ENCODE peak calls at places on chromosomes 3 and 15, in six cellular contexts. J is MM.1S, S is GM23248, K is HCT116, H is GM23338, W is OCI-LY7. N is an unnamed sample.

GRCh38 chr3:141367038-141367730 is 1.1 kb upstream of the ZBTB38 start:
- DNase-seq in H (no peak), W (no peak), K (peak), J (no peak), S (peak), N (no peak)

GRCh38 chr3:17320266-17320665 is 422.2 kb downstream of the TBC1D5 start:
- DNase-seq in W (no peak), J (no peak), S (peak), H (no peak), K (no peak), N (no peak)

GRCh38 chr15:68820205-68820588 is 498 bp downstream of the ANP32A start:
- DNase-seq in K (no peak), W (peak), S (peak), H (no peak), J (peak), N (peak)

GRCh38 chr3:148077318-148077923 is 620.3 kb upstream of the AGTR1 start:
- DNase-seq in S (peak), K (peak), J (peak), W (peak), H (peak), N (peak)

GRCh38 chr3:53485675-53486365 is 8.6 kb upstream of the CACNA1D start:
- DNase-seq in S (no peak), W (no peak), J (no peak), H (no peak), K (no peak), N (no peak)

GRCh38 chr15:64693134-64693533 is 82.3 kb downstream of the RBPMS2 start:
- DNase-seq in J (no peak), S (peak), H (no peak), W (no peak), K (no peak), N (no peak)

GRCh38 chr3:118636841-118637240 is 397.8 kb downstream of the IGSF11 start:
- DNase-seq in J (no peak), W (no peak), H (peak), K (no peak), S (peak), N (peak)

GRCh38 chr3:4985330-4986174 is 6.3 kb downstream of the BHLHE40 start:
- DNase-seq in J (no peak), H (peak), W (no peak), S (peak), K (peak), N (peak)

GRCh38 chr3:56355570-56356185 is 112.6 kb downstream of the ERC2 start:
- DNase-seq in K (no peak), H (peak), W (no peak), J (no peak), S (no peak), N (no peak)

GRCh38 chr3:152396867-152397266 is 128.1 kb downstream of the MBNL1 start:
- DNase-seq in K (no peak), W (no peak), J (no peak), S (peak), H (no peak), N (no peak)

GRCh38 chr15:68620721-68621528 is 42.1 kb downstream of the CORO2B start:
- DNase-seq in J (no peak), H (peak), S (peak), K (no peak), W (no peak), N (peak)

GRCh38 chr15:84765675-84766074 is 17.3 kb downstream of the ZNF592 start:
- DNase-seq in H (no peak), J (no peak), K (no peak), S (no peak), W (no peak), N (no peak)

GRCh38 chr15:79635897-79636596 is 203.9 kb downstream of the MINAR1 start:
- DNase-seq in K (no peak), H (no peak), S (peak), W (no peak), J (no peak), N (peak)

GRCh38 chr3:120795017-120795648 is 52.6 kb downstream of the GTF2E1 start:
- DNase-seq in K (peak), J (peak), H (peak), S (peak), W (peak), N (peak)

GRCh38 chr3:153901152-153901551 is 220.0 kb upstream of the ARHGEF26 start:
- DNase-seq in K (peak), W (no peak), S (peak), J (no peak), H (no peak), N (no peak)

GRCh38 chr15:96860746-96861145 is 530.2 kb downstream of the NR2F2 start:
- DNase-seq in H (no peak), K (no peak), S (no peak), J (no peak), W (no peak), N (no peak)

GRCh38 chr3:143608966-143609365 is 239.3 kb downstream of the SLC9A9 start:
- DNase-seq in S (peak), H (no peak), J (no peak), W (no peak), K (no peak), N (no peak)

GRCh38 chr3:129211772-129212171 is 28.1 kb upstream of the CNBP start:
- DNase-seq in W (no peak), H (no peak), S (peak), K (peak), J (no peak), N (no peak)

GRCh38 chr15:57914350-57915055 is 151.0 kb downstream of the ALDH1A2 start:
- DNase-seq in H (no peak), S (no peak), W (no peak), K (no peak), J (no peak), N (no peak)

GRCh38 chr3:152417181-152417580 is 148.5 kb downstream of the MBNL1 start:
- DNase-seq in S (peak), J (no peak), K (no peak), H (no peak), W (no peak), N (no peak)

GRCh38 chr3:133457465-133458067 is 57.7 kb downstream of the BFSP2 start:
- DNase-seq in W (peak), J (no peak), H (no peak), S (no peak), K (peak), N (no peak)

GRCh38 chr3:46423588-46423987 is 16.5 kb downstream of the CCRL2 start:
- DNase-seq in S (peak), J (no peak), H (no peak), K (no peak), W (no peak), N (no peak)

GRCh38 chr3:113234688-113235260 is 23.4 kb downstream of the BOC start:
- DNase-seq in H (no peak), S (peak), W (no peak), J (no peak), K (no peak), N (peak)

GRCh38 chr3:120710359-120710758 is 28.3 kb upstream of the HGD start:
- DNase-seq in S (no peak), J (no peak), W (no peak), H (no peak), K (no peak), N (no peak)

GRCh38 chr3:14503033-14503705 is 37.0 kb downstream of the GRIP2 start:
- DNase-seq in K (no peak), S (no peak), H (no peak), J (no peak), W (no peak), N (no peak)

GRCh38 chr3:82194870-82195269 is 433.4 kb upstream of the GBE1 start:
- DNase-seq in H (no peak), W (no peak), J (no peak), K (no peak), S (no peak), N (no peak)

GRCh38 chr3:129448187-129448895 is 8.3 kb downstream of the IFT122 start:
- DNase-seq in W (no peak), K (no peak), H (peak), J (no peak), S (no peak), N (no peak)

DNA sequence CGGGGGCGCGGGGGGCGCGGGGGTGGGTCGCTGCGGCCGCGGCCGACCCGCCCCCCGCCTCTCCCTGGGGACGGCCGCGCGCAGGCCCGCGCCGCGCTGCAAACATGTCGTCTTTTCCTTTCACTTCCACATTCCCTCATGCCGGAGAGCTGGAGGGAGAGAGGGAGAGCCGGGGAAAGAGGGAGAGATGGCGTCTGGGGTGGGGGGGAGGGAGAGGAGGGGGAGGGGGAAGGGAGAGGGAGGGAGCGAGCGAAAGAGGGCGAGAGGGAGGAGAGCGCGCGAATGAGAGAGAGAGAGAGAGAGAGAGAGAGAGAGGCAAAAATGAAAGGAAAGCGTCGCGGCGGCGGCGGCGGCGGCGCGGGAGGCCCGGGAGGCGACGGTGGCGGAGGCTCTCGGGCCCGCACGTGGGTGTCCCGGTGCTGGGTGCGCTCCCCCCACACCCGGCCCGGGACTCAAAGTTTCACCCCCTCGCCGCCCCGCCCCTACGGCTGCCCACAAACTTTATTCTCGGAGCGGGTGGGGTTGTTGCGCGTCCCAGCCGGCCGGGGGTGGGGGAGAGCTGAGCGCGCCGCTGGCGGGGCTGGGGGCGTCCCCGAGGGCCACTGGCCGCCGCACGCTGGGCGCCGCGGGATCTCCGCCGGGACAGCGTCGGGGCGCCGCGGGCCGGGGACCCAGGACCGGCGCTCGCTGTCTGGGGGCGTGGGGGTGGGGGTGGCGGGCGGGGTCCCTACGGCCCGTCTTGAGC is 731 bp downstream of the ZNF710 start:
- DNase-seq in H (peak), J (peak), W (peak), S (peak), K (no peak), N (peak)
- TF ChIP-seq EZH2phosphoT487 in H (no peak), J (no peak), W (no peak), S (no peak), K (no peak), N (no peak)

GRCh38 chr15:67006089-67007065 is 59.0 kb upstream of the SMAD3 start:
- DNase-seq in J (no peak), S (no peak), K (no peak), W (no peak), H (no peak), N (no peak)

GRCh38 chr15:67010898-67011619 is 54.3 kb upstream of the SMAD3 start:
- DNase-seq in W (no peak), K (no peak), S (no peak), H (peak), J (no peak), N (peak)

GRCh38 chr15:67013696-67014095 is 51.7 kb upstream of the SMAD3 start:
- DNase-seq in J (no peak), S (no peak), W (no peak), H (peak), K (no peak), N (peak)

GRCh38 chr15:67011620-67012005 is 53.8 kb upstream of the SMAD3 start:
- DNase-seq in S (no peak), H (no peak), K (no peak), W (no peak), J (no peak), N (no peak)

GRCh38 chr15:67009576-67010569 is 55.5 kb upstream of the SMAD3 start:
- DNase-seq in S (no peak), K (no peak), H (no peak), W (no peak), J (no peak), N (no peak)
- TF ChIP-seq EZH2phosphoT487 in S (no peak), K (no peak), H (no peak), W (no peak), J (no peak), N (no peak)

GRCh38 chr3:184184546-184185234 is 1.3 kb upstream of the ABCF3 start:
- DNase-seq in W (no peak), H (no peak), K (no peak), J (no peak), S (no peak), N (no peak)

GRCh38 chr3:184186902-184187207 is 856 bp downstream of the ABCF3 start:
- DNase-seq in K (no peak), H (no peak), J (no peak), S (peak), W (no peak), N (no peak)

GRCh38 chr3:184188080-184188479 is 2.1 kb downstream of the ABCF3 start:
- DNase-seq in S (no peak), W (no peak), K (no peak), H (no peak), J (no peak), N (no peak)

GRCh38 chr3:184185461-184186183 is 377 bp upstream of the ABCF3 start:
- DNase-seq in S (peak), J (peak), K (peak), H (peak), W (peak), N (peak)

GRCh38 chr3:184186184-184186901 is at the start of gene ABCF3:
- DNase-seq in W (peak), K (no peak), H (no peak), J (no peak), S (peak), N (no peak)
- TF ChIP-seq EZH2phosphoT487 in W (no peak), K (no peak), H (no peak), J (no peak), S (no peak), N (no peak)

GRCh38 chr15:101267320-101268104 is 9.8 kb downstream of the SELENOS start:
- DNase-seq in K (no peak), H (peak), J (no peak), W (no peak), S (peak), N (no peak)
- TF ChIP-seq EZH2phosphoT487 in K (no peak), H (no peak), J (no peak), W (no peak), S (no peak), N (no peak)

GRCh38 chr3:31544634-31545033 is 11.9 kb downstream of the STT3B start:
- DNase-seq in W (no peak), K (no peak), S (peak), H (no peak), J (no peak), N (no peak)
- TF ChIP-seq EZH2phosphoT487 in W (no peak), K (no peak), S (no peak), H (no peak), J (no peak), N (no peak)

DNA sequence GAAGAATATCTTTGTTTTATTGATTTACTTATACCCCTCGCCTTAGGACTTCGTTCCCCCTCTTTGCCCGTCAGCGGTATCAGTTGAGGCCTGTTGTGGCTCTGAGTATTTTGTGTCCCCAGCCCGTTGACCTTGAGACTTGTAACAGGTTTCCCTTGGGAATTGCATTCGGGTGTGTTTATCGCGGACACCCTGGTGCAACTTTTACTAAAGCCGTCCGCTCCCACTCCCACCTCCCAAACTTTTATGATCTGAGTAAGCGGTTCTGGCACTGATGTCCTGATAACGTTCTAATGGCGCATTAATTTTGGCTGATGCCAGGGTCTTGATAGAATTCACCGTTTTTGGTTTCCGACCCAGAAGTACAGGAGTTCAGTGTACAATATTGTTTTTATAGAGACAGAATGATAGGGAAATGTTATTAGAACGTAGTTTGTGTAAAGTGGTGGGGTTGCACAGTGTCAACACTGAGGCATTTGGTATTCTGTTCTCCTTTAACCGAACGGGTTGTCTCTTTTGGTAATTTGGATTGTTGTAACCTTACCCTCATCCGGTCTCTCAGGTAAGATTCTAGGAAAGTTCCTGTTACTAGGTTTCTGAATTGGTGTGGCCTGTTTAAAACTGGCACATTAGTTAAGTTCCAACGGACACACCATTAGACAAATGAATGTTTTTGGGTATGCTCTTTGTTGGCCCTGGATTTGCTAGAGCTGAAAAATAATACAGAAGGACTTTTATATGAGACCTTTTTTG is 47.8 kb downstream of the OIP5 start:
- DNase-seq in W (peak), K (no peak), J (peak), S (peak), H (peak), N (peak)
- TF ChIP-seq EZH2phosphoT487 in W (no peak), K (no peak), J (no peak), S (no peak), H (no peak), N (no peak)

GRCh38 chr15:80695911-80696651 is 971 bp downstream of the ABHD17C start:
- DNase-seq in K (no peak), H (peak), W (peak), S (peak), J (peak), N (peak)
- TF ChIP-seq EZH2phosphoT487 in K (no peak), H (no peak), W (no peak), S (no peak), J (no peak), N (no peak)